ENCODE peak calls at places on chromosomes 3 and 15, in five cellular contexts. O is type B pancreatic cell, M is GM10248, B is glutamatergic neuron, P is upper lobe of left lung. G is an unnamed sample.
A peak's percentile ranks its signal among the peaks of the same experiment; 100 is the strongest.

GRCh38 chr3:124882749-124883148 is 4.4 kb downstream of the ITGB5 start:
- DNase-seq in O (no peak), M (no peak), B (no peak), P (no peak), G (no peak)

GRCh38 chr3:150823277-150823676 is 60.3 kb upstream of the SIAH2 start:
- DNase-seq in O (no peak), M (no peak), B (no peak), P (no peak), G (no peak)

GRCh38 chr3:39343076-39343717 is 13.7 kb downstream of the CCR8 start:
- DNase-seq in O (no peak), M (no peak), B (no peak), P (no peak), G (no peak)

GRCh38 chr3:187902041-187902471 is 156.8 kb upstream of the BCL6 start:
- DNase-seq in O (no peak), M (no peak), B (no peak), P (no peak), G (peak; percentile 31)

GRCh38 chr3:172256101-172256687 is 192.1 kb downstream of the GHSR start:
- DNase-seq in O (no peak), M (no peak), B (no peak), P (no peak), G (no peak)

GRCh38 chr15:51131596-51132290 is 37.0 kb upstream of the TNFAIP8L3 start:
- DNase-seq in O (no peak), M (no peak), B (no peak), P (no peak), G (no peak)

GRCh38 chr3:126287536-126288181 is 69.5 kb downstream of the KLF15 start:
- DNase-seq in O (no peak), M (peak; percentile 8), B (peak; percentile 64), P (peak; percentile 80), G (no peak)

GRCh38 chr3:54818942-54819341 is 108.9 kb downstream of the LRTM1 start:
- DNase-seq in O (no peak), M (no peak), B (no peak), P (no peak), G (no peak)

GRCh38 chr15:80251505-80252280 is at the start of gene CTXND1:
- DNase-seq in O (no peak), M (no peak), B (peak; percentile 48), P (no peak), G (no peak)

GRCh38 chr3:194472290-194472920 is 14.4 kb downstream of the ATP13A3 start:
- DNase-seq in O (no peak), M (peak; percentile 23), B (no peak), P (no peak), G (no peak)

GRCh38 chr3:47525617-47526016 is 12.1 kb upstream of the ELP6 start:
- DNase-seq in O (no peak), M (no peak), B (no peak), P (no peak), G (no peak)

GRCh38 chr15:23039917-23040281 is 530 bp upstream of the TUBGCP5 start:
- DNase-seq in O (no peak), M (no peak), B (no peak), P (no peak), G (no peak)

GRCh38 chr3:139286825-139287224 is 57.0 kb upstream of the MRPS22 start:
- DNase-seq in O (no peak), M (no peak), B (no peak), P (no peak), G (no peak)

GRCh38 chr3:187986514-187986934 is 167.4 kb upstream of the LPP start:
- DNase-seq in O (no peak), M (no peak), B (no peak), P (peak; percentile 40), G (no peak)

GRCh38 chr15:58462547-58462946 is 30.8 kb downstream of the LIPC start:
- DNase-seq in O (no peak), M (no peak), B (no peak), P (peak; percentile 82), G (no peak)

GRCh38 chr3:34268032-34268760 is 469.8 kb downstream of the PDCD6IP start:
- DNase-seq in O (no peak), M (no peak), B (no peak), P (no peak), G (no peak)

GRCh38 chr3:25515131-25515530 is 87.1 kb downstream of the RARB start:
- DNase-seq in O (no peak), M (no peak), B (no peak), P (no peak), G (no peak)

GRCh38 chr3:183825380-183826161 is at the start of gene MAP6D1:
- DNase-seq in O (peak; percentile 68), M (peak; percentile 73), B (peak; percentile 82), P (no peak), G (peak; percentile 22)

GRCh38 chr3:377158-377561 is 180.6 kb downstream of the CHL1 start:
- DNase-seq in O (no peak), M (peak; percentile 15), B (no peak), P (no peak), G (no peak)

GRCh38 chr3:23646201-23646955 is 159.4 kb upstream of the UBE2E1 start:
- DNase-seq in O (no peak), M (no peak), B (no peak), P (no peak), G (no peak)

GRCh38 chr15:81929557-81929956 is 116.3 kb downstream of the MEX3B start:
- DNase-seq in O (no peak), M (no peak), B (no peak), P (no peak), G (no peak)

GRCh38 chr3:171323934-171324535 is 136.2 kb downstream of the TNIK start:
- DNase-seq in O (no peak), M (no peak), B (no peak), P (no peak), G (no peak)

GRCh38 chr15:85840079-85840801 is 45.5 kb upstream of the KLHL25 start:
- DNase-seq in O (peak; percentile 90), M (peak; percentile 88), B (peak; percentile 89), P (peak; percentile 88), G (peak; percentile 76)

GRCh38 chr3:117955196-117955595 is 1079.5 kb downstream of the IGSF11 start:
- DNase-seq in O (no peak), M (no peak), B (no peak), P (no peak), G (no peak)

GRCh38 chr15:45307230-45307924 is 55.3 kb downstream of the SLC28A2 start:
- DNase-seq in O (no peak), M (peak; percentile 45), B (no peak), P (no peak), G (no peak)

GRCh38 chr3:166900866-166901577 is 479.1 kb downstream of the ZBBX start:
- DNase-seq in O (no peak), M (no peak), B (no peak), P (no peak), G (no peak)

GRCh38 chr15:25061808-25062550 is 107.2 kb downstream of the SNRPN start:
- DNase-seq in O (no peak), M (no peak), B (no peak), P (peak; percentile 4), G (no peak)

GRCh38 chr3:37779289-37780152 is 82.2 kb upstream of the CTDSPL start:
- DNase-seq in O (no peak), M (peak; percentile 73), B (no peak), P (no peak), G (no peak)

GRCh38 chr3:139710212-139710611 is 32.4 kb upstream of the NMNAT3 start:
- DNase-seq in O (no peak), M (no peak), B (no peak), P (no peak), G (no peak)

GRCh38 chr15:67758610-67759300 is 66.6 kb upstream of the SKOR1 start:
- DNase-seq in O (no peak), M (no peak), B (no peak), P (no peak), G (no peak)

GRCh38 chr15:88256261-88257230 is at the start of gene NTRK3:
- DNase-seq in O (no peak), M (no peak), B (peak; percentile 71), P (no peak), G (no peak)

GRCh38 chr15:73346735-73347312 is 21.9 kb downstream of the HCN4 start:
- DNase-seq in O (peak; percentile 81), M (peak; percentile 67), B (no peak), P (peak; percentile 63), G (peak; percentile 29)

GRCh38 chr15:46441294-46442062 is 806.6 kb downstream of the SQOR start:
- DNase-seq in O (no peak), M (no peak), B (no peak), P (no peak), G (no peak)

GRCh38 chr15:50135123-50135541 is 16.1 kb upstream of the ATP8B4 start:
- DNase-seq in O (no peak), M (no peak), B (no peak), P (no peak), G (no peak)

GRCh38 chr3:144433006-144433405 is 461.4 kb downstream of the DIPK2A start:
- DNase-seq in O (no peak), M (no peak), B (no peak), P (no peak), G (no peak)
- TF ChIP-seq CTCF in O (no peak), M (no peak), B (no peak), P (no peak), G (no peak)

DNA sequence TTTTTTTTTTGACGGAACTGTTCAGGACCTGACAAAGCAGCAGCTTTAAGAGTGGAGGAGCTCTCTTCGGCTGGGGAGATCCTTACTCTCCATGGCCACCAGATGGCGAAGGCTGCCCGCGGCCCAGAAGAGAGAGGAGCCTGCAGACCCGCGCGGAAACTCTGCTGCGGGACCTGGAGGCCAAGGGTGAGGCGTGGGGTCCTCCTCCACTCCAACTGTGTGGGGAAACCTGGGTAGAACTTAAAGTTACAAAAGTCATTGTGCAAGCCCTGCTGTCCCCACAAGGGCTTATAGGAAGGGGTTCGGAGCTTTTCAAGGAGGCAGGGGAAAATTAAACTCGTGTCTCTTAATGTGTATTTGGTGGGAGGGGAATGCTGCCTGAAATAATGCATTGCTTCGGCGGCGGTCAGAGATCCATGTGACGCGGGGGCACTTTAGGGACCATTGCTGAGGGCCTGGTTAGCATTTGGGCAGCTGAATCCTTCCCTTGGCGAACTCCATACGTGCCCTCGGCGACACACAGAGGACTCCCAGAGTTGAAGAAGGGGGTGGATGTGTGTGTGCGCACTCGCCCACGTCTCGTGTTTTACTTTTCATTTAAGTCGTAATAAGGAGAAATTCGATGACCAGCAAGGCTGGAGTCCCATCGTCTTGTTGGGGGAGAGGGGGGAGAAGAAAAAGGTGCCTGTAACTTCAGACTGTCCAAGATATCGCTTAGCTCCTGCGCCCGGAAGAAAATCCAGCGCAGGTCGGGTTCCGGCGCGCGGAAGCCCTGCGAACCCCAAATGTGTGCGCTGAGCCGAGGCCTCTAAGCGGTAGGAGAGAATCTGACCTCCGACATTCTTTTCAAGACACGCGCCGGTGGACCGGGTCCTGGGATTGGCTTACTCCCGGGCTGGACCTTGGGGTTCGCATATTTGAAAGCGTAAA is 9.7 kb downstream of the EOMES start:
- DNase-seq in O (peak; percentile 80), M (peak; percentile 85), B (peak; percentile 83), P (peak; percentile 78), G (peak; percentile 72)
- TF ChIP-seq CTCF in O (peak; percentile 90), M (peak; percentile 84), B (peak; percentile 69), P (peak; percentile 57), G (peak; percentile 84)

DNA sequence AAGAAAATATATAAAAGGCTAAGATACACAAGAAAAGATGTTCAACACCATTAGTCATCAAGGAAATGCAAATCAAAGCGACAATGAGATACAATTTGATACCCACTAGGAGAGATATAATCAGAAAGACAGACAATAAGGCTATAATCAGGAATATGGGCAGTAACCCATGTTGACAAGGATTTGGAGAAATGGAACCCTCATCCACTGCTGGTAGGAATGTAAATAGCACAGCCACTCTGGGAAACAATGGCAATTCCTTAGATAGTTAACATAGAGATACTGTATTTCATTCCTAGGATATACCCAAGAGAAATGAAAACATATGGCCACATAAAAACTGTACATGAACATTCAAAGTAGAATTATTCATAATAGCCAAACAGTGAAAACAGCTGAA is 18.3 kb upstream of the COL8A1 start:
- DNase-seq in O (no peak), M (no peak), B (no peak), P (no peak), G (no peak)
- TF ChIP-seq CTCF in O (peak; percentile 14), M (no peak), B (no peak), P (no peak), G (no peak)

GRCh38 chr3:30456263-30456662 is 150.1 kb upstream of the TGFBR2 start:
- DNase-seq in O (no peak), M (no peak), B (no peak), P (no peak), G (no peak)
- TF ChIP-seq CTCF in O (no peak), M (no peak), B (no peak), P (no peak), G (no peak)

G was measured in natural killer cell.